ENCODE peak calls at places on chromosome 11, in eight cellular contexts. J is Caco-2, S is AG09309, Z is cardiac muscle cell, G is GM12865, P is H9, F is HL-60, X is vagina. O is an unnamed sample.

GRCh38 chr11:128465531-128465930 is 121.8 kb downstream of the ETS1 start:
- DNase-seq in J (no peak), S (no peak), Z (no peak), G (no peak), P (no peak), F (no peak), X (no peak), O (no peak)

GRCh38 chr11:30586251-30587144 is at the start of gene MPPED2:
- DNase-seq in J (peak), S (no peak), Z (peak), G (peak), P (peak), F (peak), X (no peak), O (peak)

GRCh38 chr11:88345949-88346348 is 8.4 kb upstream of the CTSC start:
- DNase-seq in J (no peak), S (no peak), Z (no peak), G (no peak), P (no peak), F (no peak), X (no peak), O (no peak)

GRCh38 chr11:112410325-112410724 is 149.7 kb upstream of the PLET1 start:
- DNase-seq in J (no peak), S (no peak), Z (no peak), G (peak), P (no peak), F (peak), X (no peak), O (no peak)

GRCh38 chr11:35040221-35040942 is 98.6 kb upstream of the CD44 start:
- DNase-seq in J (no peak), S (no peak), Z (no peak), G (peak), P (no peak), F (peak), X (no peak), O (no peak)

GRCh38 chr11:59801981-59802638 is 8.5 kb downstream of the MRPL16 start:
- DNase-seq in J (no peak), S (no peak), Z (no peak), G (no peak), P (no peak), F (no peak), X (no peak), O (no peak)

GRCh38 chr11:10294289-10294953 is 402 bp upstream of the SBF2 start:
- DNase-seq in J (peak), S (no peak), Z (peak), G (no peak), P (peak), F (no peak), X (no peak), O (peak)

GRCh38 chr11:57699813-57700212 is 12.2 kb downstream of the MED19 start:
- DNase-seq in J (no peak), S (no peak), Z (no peak), G (no peak), P (peak), F (no peak), X (no peak), O (no peak)

GRCh38 chr11:34425360-34425759 is 13.4 kb upstream of the CAT start:
- DNase-seq in J (no peak), S (no peak), Z (no peak), G (no peak), P (no peak), F (peak), X (no peak), O (no peak)

GRCh38 chr11:120883404-120884135 is 140.3 kb upstream of the TBCEL start:
- DNase-seq in J (no peak), S (peak), Z (peak), G (no peak), P (peak), F (no peak), X (no peak), O (no peak)

GRCh38 chr11:96107143-96107829 is 183.4 kb upstream of the MTMR2 start:
- DNase-seq in J (no peak), S (no peak), Z (peak), G (no peak), P (no peak), F (no peak), X (no peak), O (peak)

GRCh38 chr11:106627694-106628093 is 390.6 kb downstream of the GUCY1A2 start:
- DNase-seq in J (no peak), S (no peak), Z (no peak), G (no peak), P (no peak), F (no peak), X (no peak), O (no peak)

GRCh38 chr11:111307472-111308108 is 9.2 kb downstream of the POU2AF3 start:
- DNase-seq in J (no peak), S (no peak), Z (no peak), G (no peak), P (no peak), F (no peak), X (no peak), O (no peak)

GRCh38 chr11:76806131-76806530 is 23.0 kb downstream of the TSKU start:
- DNase-seq in J (no peak), S (no peak), Z (no peak), G (no peak), P (no peak), F (no peak), X (peak), O (no peak)

GRCh38 chr11:15493066-15493465 is 378.3 kb downstream of the INSC start:
- DNase-seq in J (no peak), S (no peak), Z (no peak), G (peak), P (no peak), F (no peak), X (no peak), O (no peak)

GRCh38 chr11:4178813-4179662 is 84.4 kb downstream of the RRM1 start:
- DNase-seq in J (no peak), S (no peak), Z (no peak), G (no peak), P (no peak), F (no peak), X (no peak), O (no peak)

GRCh38 chr11:34448223-34448994 is 9.7 kb downstream of the CAT start:
- DNase-seq in J (no peak), S (no peak), Z (no peak), G (no peak), P (no peak), F (peak), X (no peak), O (no peak)

GRCh38 chr11:112293614-112294013 is 33.0 kb upstream of the PLET1 start:
- DNase-seq in J (no peak), S (no peak), Z (no peak), G (no peak), P (no peak), F (no peak), X (no peak), O (no peak)

GRCh38 chr11:64686466-64687175 is 36.4 kb downstream of the NRXN2 start:
- DNase-seq in J (no peak), S (no peak), Z (no peak), G (no peak), P (no peak), F (no peak), X (no peak), O (no peak)
- TF ChIP-seq CTCF in J (no peak), S (no peak), Z (no peak), G (no peak), P (no peak), F (no peak), X (no peak), O (no peak)

GRCh38 chr11:129785383-129786111 is 30.1 kb upstream of the TMEM45B start:
- DNase-seq in J (no peak), S (no peak), Z (no peak), G (no peak), P (no peak), F (no peak), X (no peak), O (no peak)
- TF ChIP-seq CTCF in J (peak), S (peak), Z (peak), G (no peak), P (peak), F (no peak), X (no peak), O (no peak)

GRCh38 chr11:71454470-71455113 is 1.6 kb downstream of the NADSYN1 start:
- DNase-seq in J (no peak), S (no peak), Z (no peak), G (peak), P (no peak), F (no peak), X (no peak), O (no peak)
- TF ChIP-seq CTCF in J (peak), S (no peak), Z (no peak), G (peak), P (peak), F (no peak), X (no peak), O (no peak)

GRCh38 chr11:103108933-103109817 is at the start of gene DYNC2H1:
- DNase-seq in J (peak), S (peak), Z (peak), G (peak), P (peak), F (peak), X (peak), O (peak)
- TF ChIP-seq CTCF in J (peak), S (peak), Z (peak), G (peak), P (peak), F (peak), X (no peak), O (peak)

DNA sequence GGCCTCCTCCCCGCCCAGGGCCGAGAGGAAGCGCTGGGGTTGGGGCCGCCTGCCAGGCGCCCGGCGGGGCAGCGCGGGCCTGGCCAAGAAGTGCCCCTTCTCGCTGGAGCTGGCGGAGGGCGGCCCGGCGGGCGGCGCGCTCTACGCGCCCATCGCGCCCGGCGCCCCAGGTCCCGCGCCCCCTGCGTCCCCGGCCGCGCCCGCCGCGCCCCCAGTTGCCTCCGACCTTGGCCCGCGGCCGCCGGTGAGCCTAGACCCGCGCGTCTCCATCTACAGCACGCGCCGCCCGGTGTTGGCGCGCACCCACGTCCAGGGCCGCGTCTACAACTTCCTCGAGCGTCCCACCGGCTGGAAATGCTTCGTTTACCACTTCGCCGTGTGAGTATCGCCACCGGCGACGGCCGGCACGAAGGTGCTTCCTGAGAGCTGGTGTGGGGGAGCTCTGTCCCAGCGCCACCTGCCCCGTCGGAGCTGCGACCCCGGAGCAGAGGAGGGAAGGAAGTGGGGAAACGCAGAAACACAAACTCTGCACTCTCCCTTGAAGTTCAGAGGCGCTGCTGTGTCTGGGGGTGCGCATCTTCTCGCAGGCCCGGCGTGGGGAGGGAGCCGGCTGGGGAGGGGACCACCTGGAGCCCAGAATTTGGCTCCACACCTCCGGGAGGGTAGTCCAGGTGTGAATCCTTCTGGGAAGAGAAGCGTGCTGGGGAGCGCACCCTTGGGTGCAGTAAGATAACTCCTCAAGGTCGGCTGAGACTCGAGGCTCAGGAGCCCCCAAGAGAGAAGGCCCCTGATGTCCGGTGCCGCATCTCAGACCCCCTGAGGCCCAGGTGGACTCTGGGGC is 519 bp downstream of the KCNQ1 start:
- DNase-seq in J (no peak), S (no peak), Z (peak), G (no peak), P (no peak), F (no peak), X (no peak), O (peak)
- TF ChIP-seq CTCF in J (no peak), S (no peak), Z (no peak), G (no peak), P (no peak), F (no peak), X (no peak), O (no peak)

DNA sequence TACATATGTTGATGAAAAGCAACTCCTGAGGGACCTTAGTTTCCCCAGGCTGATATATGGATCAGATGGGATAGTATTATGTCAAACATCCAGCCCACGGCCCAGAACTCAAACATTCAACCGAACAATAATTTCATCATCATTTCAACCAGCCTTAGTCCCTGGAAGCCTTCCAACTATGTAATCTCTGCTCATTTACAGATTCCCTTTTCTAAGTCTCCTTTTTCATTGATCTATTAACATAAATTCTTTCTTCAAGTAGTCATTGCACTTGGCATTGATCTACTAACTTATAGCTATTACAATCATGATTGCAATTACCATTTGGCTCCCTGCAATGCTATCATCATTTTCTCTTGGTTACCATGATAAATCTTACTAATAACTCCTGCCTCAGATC is 175.0 kb downstream of the RRAS2 start:
- DNase-seq in J (no peak), S (no peak), Z (no peak), G (no peak), P (no peak), F (no peak), X (no peak), O (no peak)
- TF ChIP-seq CTCF in J (no peak), S (no peak), Z (no peak), G (no peak), P (no peak), F (no peak), X (no peak), O (no peak)

GRCh38 chr11:119100246-119100959 is 1.2 kb downstream of the DPAGT1 start:
- DNase-seq in J (no peak), S (no peak), Z (no peak), G (no peak), P (no peak), F (peak), X (no peak), O (no peak)
- TF ChIP-seq CTCF in J (peak), S (peak), Z (peak), G (peak), P (peak), F (no peak), X (no peak), O (peak)

GRCh38 chr11:62143727-62144126 is 19.9 kb downstream of the INCENP start:
- DNase-seq in J (no peak), S (no peak), Z (no peak), G (no peak), P (peak), F (no peak), X (no peak), O (no peak)
- TF ChIP-seq CTCF in J (no peak), S (peak), Z (no peak), G (no peak), P (peak), F (no peak), X (no peak), O (no peak)

O was measured in nephron progenitor cell.